ENCODE peak calls at places on chromosomes 4 and X, in five cellular contexts. C is GM23248, V is IMR-90, M is gastrocnemius medialis, P is stomach. L is an unnamed sample. For H3K9me3, the result is how much of the 10 kb centered on the place peaks cover.

GRCh38 chr4:173130671-173131070 is 37.9 kb upstream of the GALNT7 start:
- DNase-seq in P (no peak), V (no peak), M (no peak), C (no peak), L (no peak)

GRCh38 chr4:20954541-20954940 is 254.3 kb downstream of the PACRGL start:
- DNase-seq in M (no peak), V (no peak), P (no peak), C (peak), L (peak)

GRCh38 chr4:39363773-39364393 is 2.3 kb downstream of the RFC1 start:
- DNase-seq in P (no peak), C (no peak), V (no peak), M (no peak), L (no peak)

GRCh38 chr4:168923526-168924194 is 86.4 kb downstream of the CBR4 start:
- DNase-seq in C (peak), M (no peak), P (peak), V (peak), L (peak)

GRCh38 chr4:11439836-11440235 is 11.1 kb upstream of the HS3ST1 start:
- DNase-seq in P (no peak), M (no peak), V (no peak), C (no peak), L (no peak)

GRCh38 chrX:120090208-120090607 is 12.7 kb upstream of the RHOXF2B start:
- DNase-seq in C (no peak), V (no peak), M (no peak), P (no peak), L (no peak)

GRCh38 chr4:148716361-148717063 is 274.3 kb upstream of the NR3C2 start:
- DNase-seq in V (no peak), M (no peak), C (no peak), P (no peak), L (no peak)

GRCh38 chr4:165351359-165352130 is 24.1 kb downstream of the MSMO1 start:
- DNase-seq in P (no peak), C (no peak), V (no peak), M (no peak), L (peak)

GRCh38 chr4:64539234-64539849 is 130.1 kb upstream of the TECRL start:
- DNase-seq in C (peak), P (peak), M (peak), V (peak), L (peak)

GRCh38 chr4:140154572-140154891 is 548 bp upstream of the MAML3 start:
- DNase-seq in P (no peak), C (no peak), V (no peak), M (no peak), L (no peak)

GRCh38 chr4:10239982-10240654 is 123.5 kb upstream of the WDR1 start:
- DNase-seq in C (no peak), P (no peak), V (no peak), M (no peak), L (no peak)

GRCh38 chrX:110944793-110945466 is 149.3 kb upstream of the CHRDL1 start:
- DNase-seq in P (peak), V (no peak), C (no peak), M (no peak), L (peak)

GRCh38 chr4:104066533-104066932 is 346.7 kb upstream of the TACR3 start:
- DNase-seq in C (no peak), P (no peak), M (no peak), V (no peak), L (no peak)

GRCh38 chr4:148431401-148431800 is 10.8 kb downstream of the NR3C2 start:
- DNase-seq in M (no peak), V (no peak), C (no peak), P (no peak), L (no peak)

GRCh38 chr4:47705326-47705981 is 132.4 kb downstream of the CORIN start:
- DNase-seq in V (peak), M (no peak), P (no peak), C (peak), L (no peak)

GRCh38 chr4:15132739-15133138 is 130.5 kb downstream of the CPEB2 start:
- DNase-seq in V (no peak), P (no peak), M (no peak), C (no peak), L (peak)

GRCh38 chr4:15470149-15470520 is 453 bp downstream of the CC2D2A start:
- DNase-seq in P (no peak), M (no peak), C (peak), V (peak), L (no peak)

GRCh38 chr4:6918345-6918744 is 8.7 kb downstream of the TBC1D14 start:
- DNase-seq in C (no peak), M (no peak), V (no peak), P (no peak), L (no peak)

GRCh38 chr4:67198757-67199156 is 346.5 kb downstream of the CENPC start:
- DNase-seq in M (no peak), P (no peak), V (no peak), C (peak), L (no peak)

GRCh38 chr4:177001271-177002175 is 208.8 kb upstream of the VEGFC start:
- DNase-seq in C (peak), P (no peak), M (no peak), V (peak), L (no peak)

GRCh38 chrX:151773434-151773833 is 38.9 kb downstream of the CNGA2 start:
- DNase-seq in P (no peak), V (no peak), C (no peak), M (no peak), L (no peak)
- H3K9me3 ChIP-seq in P (under half), V (under half), C (under half), M (under half), L (under half)

GRCh38 chr4:183300660-183301059 is 19.4 kb downstream of the CLDN22 start:
- DNase-seq in V (no peak), C (no peak), M (no peak), P (no peak), L (no peak)

GRCh38 chr4:183300070-183300469 is 20.0 kb downstream of the CLDN22 start:
- DNase-seq in M (no peak), C (peak), P (no peak), V (peak), L (no peak)

GRCh38 chr4:183295711-183296110 is 24.4 kb downstream of the CLDN22 start:
- DNase-seq in V (no peak), M (no peak), C (no peak), P (no peak), L (no peak)

GRCh38 chr4:183299464-183299863 is 20.6 kb downstream of the CLDN22 start:
- DNase-seq in M (no peak), V (no peak), C (no peak), P (no peak), L (no peak)

GRCh38 chr4:183297675-183298074 is 22.4 kb downstream of the CLDN22 start:
- DNase-seq in C (no peak), P (no peak), V (no peak), M (no peak), L (no peak)
- H3K9me3 ChIP-seq in C (under half), P (under half), V (under half), M (under half), L (under half)

GRCh38 chr4:166498541-166498940 is 625.5 kb downstream of the TLL1 start:
- DNase-seq in M (no peak), P (no peak), V (no peak), C (no peak), L (no peak)
- H3K9me3 ChIP-seq in M (under half), P (under half), V (under half), C (under half), L (under half)

GRCh38 chr4:96389752-96390151 is 549.9 kb downstream of the PDHA2 start:
- DNase-seq in C (no peak), V (no peak), P (no peak), M (no peak), L (no peak)

GRCh38 chr4:96395747-96396146 is 555.9 kb downstream of the PDHA2 start:
- DNase-seq in M (no peak), P (no peak), C (no peak), V (no peak), L (no peak)

DNA sequence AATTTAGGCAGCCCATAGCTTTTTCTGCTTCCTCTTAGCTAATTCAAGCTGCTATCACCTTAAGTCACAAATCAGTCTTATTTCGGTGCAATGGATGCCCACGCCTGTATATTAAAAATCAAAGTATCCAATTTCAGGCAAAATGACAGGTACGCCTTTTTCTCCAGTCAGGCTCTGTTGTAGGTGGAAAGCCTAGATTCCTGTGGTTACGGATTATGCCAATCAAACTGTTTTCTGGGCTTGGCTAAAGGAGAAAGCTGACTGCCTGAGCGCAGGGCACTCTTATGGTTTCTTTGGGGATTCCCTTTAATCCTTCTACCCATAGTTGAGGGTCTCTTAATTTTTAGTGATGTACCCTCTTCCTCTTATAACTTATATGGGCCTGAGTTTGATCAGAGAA is 550.5 kb downstream of the PDHA2 start:
- DNase-seq in C (no peak), M (no peak), V (no peak), P (no peak), L (no peak)
- H3K9me3 ChIP-seq in C (under half), M (under half), V (under half), P (under half), L (under half)